ENCODE peak calls at places on chromosomes 4 and X, in seven cellular contexts. R, C, M, U, O, Z and K are unnamed samples.

GRCh38 chr4:55754754-55755350 is 64.7 kb upstream of the EXOC1L start:
- DNase-seq in O (no peak), U (no peak), R (no peak), C (no peak), M (no peak), Z (no peak), K (no peak)

GRCh38 chrX:49792376-49792775 is 36.7 kb upstream of the PAGE4 start:
- DNase-seq in M (no peak), O (no peak), C (peak), Z (no peak), R (no peak), U (no peak), K (no peak)

GRCh38 chrX:20571611-20572010 is 304.9 kb upstream of the RPS6KA3 start:
- DNase-seq in M (no peak), R (no peak), C (no peak), Z (no peak), O (no peak), U (no peak), K (no peak)

GRCh38 chr4:138870739-138871633 is 144.6 kb upstream of the NOCT start:
- DNase-seq in Z (peak), C (peak), M (peak), U (peak), O (peak), R (peak), K (peak)

GRCh38 chr4:107913283-107913899 is 18.0 kb upstream of the CYP2U1 start:
- DNase-seq in C (peak), Z (peak), O (peak), R (no peak), M (no peak), U (no peak), K (no peak)

GRCh38 chr4:48126621-48127020 is 7.4 kb downstream of the TXK start:
- DNase-seq in U (no peak), Z (peak), M (no peak), C (no peak), R (no peak), O (no peak), K (no peak)

GRCh38 chrX:39896951-39897740 is 200.6 kb downstream of the BCOR start:
- DNase-seq in R (no peak), M (no peak), C (peak), U (no peak), Z (no peak), O (no peak), K (no peak)

GRCh38 chr4:73609688-73610087 is 10.5 kb downstream of the RASSF6 start:
- DNase-seq in R (no peak), O (no peak), Z (no peak), U (no peak), C (peak), M (no peak), K (no peak)

GRCh38 chr4:15368906-15369305 is 58.9 kb upstream of the C1QTNF7 start:
- DNase-seq in U (no peak), O (no peak), M (no peak), C (no peak), Z (no peak), R (no peak), K (no peak)

GRCh38 chrX:150361777-150362351 is 1.3 kb upstream of the MAMLD1 start:
- DNase-seq in U (no peak), M (no peak), C (no peak), R (no peak), Z (no peak), O (peak), K (no peak)

GRCh38 chrX:149521438-149521837 is 16.3 kb upstream of the IDS start:
- DNase-seq in O (no peak), M (no peak), R (no peak), Z (no peak), U (no peak), C (no peak), K (no peak)

GRCh38 chrX:144327515-144327914 is 443.6 kb downstream of the UBE2NL start:
- DNase-seq in Z (no peak), R (no peak), M (no peak), C (no peak), U (no peak), O (no peak), K (no peak)

GRCh38 chr4:173490817-173491518 is 39.1 kb downstream of the HAND2 start:
- DNase-seq in M (no peak), Z (no peak), O (no peak), R (no peak), C (peak), U (no peak), K (no peak)

GRCh38 chrX:148310402-148311200 is 189.8 kb upstream of the AFF2 start:
- DNase-seq in M (no peak), Z (no peak), R (no peak), U (peak), C (no peak), O (no peak), K (no peak)

GRCh38 chr4:165537028-165537648 is 158.3 kb downstream of the CPE start:
- DNase-seq in O (peak), R (peak), C (peak), M (no peak), Z (peak), U (no peak), K (peak)

GRCh38 chrX:150954951-150955350 is 28.2 kb upstream of the HMGB3 start:
- DNase-seq in M (no peak), U (no peak), C (no peak), O (no peak), R (no peak), Z (peak), K (no peak)

GRCh38 chrX:77442728-77443127 is 4.5 kb upstream of the FGF16 start:
- DNase-seq in M (no peak), C (peak), R (no peak), Z (no peak), O (no peak), U (no peak), K (no peak)

GRCh38 chr4:88706574-88706973 is 8.9 kb upstream of the NAP1L5 start:
- DNase-seq in O (peak), U (no peak), M (no peak), C (peak), R (no peak), Z (no peak), K (no peak)

GRCh38 chrX:75522565-75523411 is at the start of gene ZDHHC15:
- DNase-seq in C (no peak), R (peak), Z (no peak), U (peak), O (peak), M (no peak), K (no peak)

GRCh38 chrX:6813836-6814370 is 279.0 kb upstream of the VCX3A start:
- DNase-seq in C (no peak), R (no peak), U (no peak), O (no peak), M (no peak), Z (no peak), K (no peak)

GRCh38 chr4:182126567-182126966 is 116.6 kb upstream of the TENM3 start:
- DNase-seq in Z (no peak), C (no peak), R (no peak), M (no peak), U (no peak), O (no peak), K (no peak)

GRCh38 chrX:34716322-34716721 is 59.2 kb upstream of the TMEM47 start:
- DNase-seq in O (no peak), U (no peak), Z (no peak), C (no peak), R (no peak), M (no peak), K (no peak)

GRCh38 chrX:22698151-22698550 is 301.6 kb upstream of the DDX53 start:
- DNase-seq in U (no peak), Z (no peak), R (no peak), M (no peak), C (no peak), O (no peak), K (no peak)

GRCh38 chr4:55079451-55080173 is 45.8 kb downstream of the KDR start:
- DNase-seq in Z (no peak), O (no peak), M (no peak), C (no peak), U (no peak), R (no peak), K (no peak)

GRCh38 chr4:6525474-6525873 is 49.5 kb upstream of the MAN2B2 start:
- DNase-seq in U (no peak), C (no peak), Z (no peak), R (no peak), M (no peak), O (no peak), K (no peak)

GRCh38 chrX:53088136-53088974 is 5.6 kb upstream of the KANTR start:
- DNase-seq in O (peak), C (no peak), U (no peak), M (peak), Z (no peak), R (no peak), K (no peak)

GRCh38 chr4:56755901-56756300 is 65.6 kb downstream of the SPINK2 start:
- DNase-seq in C (no peak), Z (no peak), O (no peak), M (no peak), U (no peak), R (no peak), K (no peak)

GRCh38 chr4:187908731-187909130 is 86.8 kb upstream of the ZFP42 start:
- DNase-seq in C (no peak), M (no peak), R (no peak), U (no peak), O (no peak), Z (no peak), K (no peak)

GRCh38 chr4:167177925-167178324 is 56.4 kb downstream of the SPOCK3 start:
- DNase-seq in U (peak), C (no peak), M (no peak), R (no peak), Z (no peak), O (no peak), K (no peak)

GRCh38 chr4:48905363-48906015 is 1.1 kb downstream of the OCIAD2 start:
- DNase-seq in U (no peak), M (no peak), R (no peak), O (peak), C (peak), Z (peak), K (no peak)

GRCh38 chr4:115562506-115562905 is 449.1 kb upstream of the NDST4 start:
- DNase-seq in R (no peak), Z (no peak), U (no peak), M (no peak), C (no peak), O (no peak), K (no peak)
- TF ChIP-seq TAF1 in R (no peak), Z (no peak), U (no peak), M (no peak), C (no peak), O (no peak), K (no peak)

GRCh38 chr4:41934813-41935651 is at the start of gene TMEM33:
- DNase-seq in O (peak), U (peak), R (peak), M (peak), C (peak), Z (peak), K (peak)

GRCh38 chr4:41935652-41936021 is 408 bp downstream of the TMEM33 start:
- DNase-seq in U (no peak), M (no peak), Z (peak), R (no peak), C (peak), O (no peak), K (peak)

GRCh38 chr4:41940834-41941233 is 5.6 kb downstream of the TMEM33 start:
- DNase-seq in U (no peak), O (no peak), Z (no peak), C (no peak), R (no peak), M (no peak), K (no peak)

GRCh38 chr4:41933997-41934812 is 1.0 kb upstream of the TMEM33 start:
- DNase-seq in Z (no peak), O (no peak), C (peak), U (no peak), M (no peak), R (no peak), K (no peak)

GRCh38 chr4:41939016-41939623 is 3.9 kb downstream of the TMEM33 start:
- DNase-seq in M (no peak), U (no peak), R (no peak), C (peak), Z (no peak), O (no peak), K (no peak)
- TF ChIP-seq TAF1 in M (no peak), U (no peak), R (no peak), C (no peak), Z (no peak), O (no peak), K (no peak)

DNA sequence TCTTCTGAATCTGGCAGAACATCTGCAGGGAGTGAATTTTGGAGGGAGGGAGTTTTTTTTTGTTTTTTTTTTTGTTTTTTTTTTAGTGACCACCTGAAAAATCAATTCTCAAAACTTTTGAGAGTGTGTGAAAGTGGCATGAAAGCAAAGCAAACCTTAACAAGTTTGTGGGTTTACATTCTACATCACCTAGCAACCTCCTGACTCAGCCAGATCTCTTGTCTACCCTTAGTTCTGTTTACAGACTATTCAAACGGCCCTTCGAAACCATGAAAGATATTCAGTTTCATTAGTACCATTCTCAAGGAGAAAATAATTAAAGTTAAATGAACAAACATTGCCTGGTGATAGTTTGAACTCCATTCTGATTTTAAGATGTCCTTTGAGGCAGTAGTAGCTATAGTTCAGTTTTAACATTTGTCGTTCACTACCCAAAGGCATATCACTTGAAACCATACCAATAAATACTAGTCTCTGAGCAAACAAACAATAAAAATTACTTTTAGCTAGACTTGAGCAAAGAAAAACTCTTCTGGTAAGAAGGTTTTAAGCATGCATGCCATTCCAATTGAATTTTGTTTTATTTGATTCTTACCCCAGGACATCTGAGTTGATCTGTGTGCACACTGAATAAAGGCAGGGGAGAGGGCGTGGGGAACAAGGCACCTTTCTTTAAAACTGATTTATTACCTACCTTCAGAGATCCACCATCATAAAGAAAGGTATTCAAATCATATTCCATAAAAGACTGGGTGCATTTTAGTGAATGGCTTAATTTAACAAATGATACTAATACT is 137.7 kb downstream of the ARX start:
- DNase-seq in O (no peak), M (no peak), C (peak), Z (no peak), U (no peak), R (no peak), K (no peak)
- TF ChIP-seq TAF1 in O (no peak), M (no peak), C (no peak), Z (no peak), U (no peak), R (no peak), K (no peak)

DNA sequence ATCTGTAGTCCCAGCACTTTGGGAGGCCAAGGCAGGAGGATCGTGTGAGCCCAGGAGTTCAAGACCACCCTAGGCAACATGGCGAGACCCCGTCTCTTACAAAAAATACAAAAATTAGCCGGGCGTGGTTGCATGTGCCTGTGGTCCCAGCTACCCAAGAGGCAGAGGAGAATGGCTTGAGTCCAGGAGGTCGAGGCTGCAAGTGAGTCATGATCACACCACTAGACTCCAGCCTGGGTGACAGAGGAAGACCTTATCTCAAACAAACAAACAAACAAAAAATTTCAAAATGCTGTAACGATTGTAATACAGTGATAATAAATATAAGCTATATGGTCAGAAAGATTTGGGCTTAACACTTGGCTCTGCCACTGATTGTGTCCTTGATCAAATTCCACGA is 24.1 kb downstream of the SLC25A4 start:
- DNase-seq in O (no peak), Z (no peak), M (no peak), U (no peak), C (no peak), R (no peak), K (no peak)
- TF ChIP-seq TAF1 in O (no peak), Z (no peak), M (no peak), U (no peak), C (no peak), R (no peak), K (no peak)

GRCh38 chr4:1010522-1011021 is 854 bp upstream of the FGFRL1 start:
- DNase-seq in U (no peak), M (no peak), Z (peak), C (no peak), R (no peak), O (no peak), K (no peak)
- TF ChIP-seq TAF1 in U (no peak), M (no peak), Z (no peak), C (no peak), R (no peak), O (no peak), K (no peak)

GRCh38 chr4:114607086-114607485 is 8.5 kb downstream of the UGT8 start:
- DNase-seq in U (no peak), Z (no peak), R (no peak), C (no peak), O (no peak), M (no peak), K (no peak)

GRCh38 chr4:114601304-114602052 is 2.9 kb downstream of the UGT8 start:
- DNase-seq in R (no peak), M (no peak), O (no peak), C (no peak), Z (no peak), U (peak), K (no peak)

GRCh38 chr4:114600672-114601071 is 2.1 kb downstream of the UGT8 start:
- DNase-seq in U (no peak), O (no peak), M (no peak), C (no peak), R (no peak), Z (no peak), K (no peak)

GRCh38 chr4:114603455-114603854 is 4.8 kb downstream of the UGT8 start:
- DNase-seq in O (no peak), M (peak), Z (no peak), U (peak), C (no peak), R (no peak), K (peak)

GRCh38 chr4:114606240-114606639 is 7.6 kb downstream of the UGT8 start:
- DNase-seq in Z (no peak), O (no peak), R (no peak), C (no peak), M (no peak), U (no peak), K (no peak)
- TF ChIP-seq TAF1 in Z (no peak), O (no peak), R (no peak), C (no peak), M (no peak), U (no peak), K (no peak)

GRCh38 chrX:136417806-136418205 is 69.9 kb upstream of the BRS3 start:
- DNase-seq in R (no peak), U (no peak), O (no peak), M (no peak), Z (no peak), C (no peak), K (no peak)

GRCh38 chrX:136425996-136426395 is 61.8 kb upstream of the BRS3 start:
- DNase-seq in U (no peak), O (no peak), C (no peak), Z (no peak), M (no peak), R (no peak), K (no peak)

GRCh38 chrX:136423724-136424123 is 64.0 kb upstream of the BRS3 start:
- DNase-seq in Z (no peak), M (no peak), C (no peak), U (no peak), R (no peak), O (no peak), K (no peak)

DNA sequence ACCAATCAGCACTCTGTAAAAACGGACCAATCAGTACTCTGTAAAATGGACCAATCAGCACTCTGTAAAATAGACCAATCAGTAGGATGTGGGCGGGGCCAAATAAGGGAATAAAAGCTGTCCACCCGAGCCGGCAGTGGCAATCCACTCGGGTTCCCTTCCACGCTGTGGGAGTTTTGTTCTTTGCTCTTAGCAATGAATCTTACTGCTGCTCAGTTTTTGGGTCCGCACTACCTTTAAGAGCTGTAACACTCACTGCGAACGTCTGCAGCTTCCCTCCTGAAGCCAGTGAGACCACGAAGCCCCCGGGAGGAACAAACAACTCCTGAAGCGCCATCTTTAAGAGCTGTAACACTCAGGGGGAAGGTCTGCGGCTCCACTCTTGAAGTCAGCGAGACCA is 66.4 kb upstream of the BRS3 start:
- DNase-seq in R (no peak), O (no peak), U (no peak), C (no peak), M (no peak), Z (no peak), K (no peak)
- TF ChIP-seq TAF1 in R (no peak), O (no peak), U (no peak), C (no peak), M (no peak), Z (no peak), K (no peak)

DNA sequence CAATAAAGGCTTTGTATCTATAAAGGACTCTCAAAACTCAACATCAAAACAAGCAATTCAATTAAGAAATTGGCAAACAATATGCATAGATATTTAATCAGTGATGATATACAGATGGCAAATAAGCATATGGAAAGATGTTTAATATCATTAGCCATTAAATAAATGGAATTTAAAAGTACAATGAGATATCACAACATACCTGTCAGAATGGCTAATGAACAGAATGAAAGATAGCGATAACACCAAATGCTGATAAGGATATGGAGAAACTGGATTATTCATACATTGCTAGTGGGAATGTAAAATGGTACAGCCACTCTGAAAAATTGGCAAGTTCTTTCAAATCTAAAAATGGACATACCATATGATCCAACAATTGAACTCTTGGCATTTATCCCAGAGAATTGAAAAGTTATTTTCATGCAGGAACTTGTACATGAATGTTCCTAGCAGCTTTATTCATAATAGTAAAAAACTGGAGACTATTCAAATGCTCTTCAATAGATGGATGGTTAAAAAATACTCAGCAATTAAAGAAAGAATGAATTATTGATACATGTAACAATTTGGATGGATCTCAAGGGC is 46.1 kb upstream of the ALG13 start:
- DNase-seq in Z (no peak), C (no peak), M (no peak), O (no peak), R (no peak), U (no peak), K (no peak)
- TF ChIP-seq TAF1 in Z (no peak), C (no peak), M (no peak), O (no peak), R (no peak), U (no peak), K (no peak)